ENCODE peak calls at places on chromosomes 6 and 20, in four cellular contexts. N is H1, M is esophagus squamous epithelium, D is B cell. A is an unnamed sample.

GRCh38 chr6:55175778-55176084 is 1.4 kb downstream of the HCRTR2 start:
- DNase-seq in N (no peak), M (no peak), D (no peak), A (no peak)

GRCh38 chr20:297925-298754 is 770 bp downstream of the ZCCHC3 start:
- DNase-seq in N (peak; percentile 65), M (no peak), D (peak; percentile 68), A (peak; percentile 50)

GRCh38 chr6:152313542-152314482 is 323.4 kb downstream of the SYNE1 start:
- DNase-seq in N (no peak), M (no peak), D (no peak), A (no peak)

GRCh38 chr20:49888341-49889244 is 26.7 kb downstream of the SPATA2 start:
- DNase-seq in N (peak; percentile 94), M (no peak), D (peak; percentile 71), A (peak; percentile 88)

GRCh38 chr6:44650947-44651346 is 263.4 kb downstream of the CDC5L start:
- DNase-seq in N (no peak), M (no peak), D (no peak), A (no peak)

GRCh38 chr6:92231220-92231701 is 1188.1 kb downstream of the EPHA7 start:
- DNase-seq in N (no peak), M (no peak), D (no peak), A (no peak)

GRCh38 chr6:144415014-144415413 is 129.9 kb downstream of the UTRN start:
- DNase-seq in N (no peak), M (no peak), D (no peak), A (no peak)

GRCh38 chr20:2385026-2385425 is 4.3 kb downstream of the TGM6 start:
- DNase-seq in N (no peak), M (no peak), D (no peak), A (no peak)

GRCh38 chr20:10609276-10609675 is 64.5 kb downstream of the JAG1 start:
- DNase-seq in N (no peak), M (no peak), D (no peak), A (no peak)

GRCh38 chr20:43942213-43942590 is 27.6 kb downstream of the TOX2 start:
- DNase-seq in N (no peak), M (no peak), D (no peak), A (no peak)

GRCh38 chr6:14282326-14282725 is 164.8 kb downstream of the CD83 start:
- DNase-seq in N (peak; percentile 35), M (no peak), D (no peak), A (no peak)

GRCh38 chr6:133136177-133136896 is 104.8 kb upstream of the EYA4 start:
- DNase-seq in N (no peak), M (no peak), D (no peak), A (no peak)

GRCh38 chr20:45695496-45695895 is 6.3 kb upstream of the WFDC13 start:
- DNase-seq in N (no peak), M (no peak), D (no peak), A (no peak)

GRCh38 chr6:25279748-25280616 is 808 bp downstream of the CARMIL1 start:
- DNase-seq in N (peak; percentile 87), M (no peak), D (peak; percentile 54), A (peak; percentile 21)

GRCh38 chr6:40456390-40457013 is 130.7 kb downstream of the LRFN2 start:
- DNase-seq in N (no peak), M (no peak), D (no peak), A (no peak)

GRCh38 chr6:56953597-56954388 is 1.1 kb upstream of the BEND6 start:
- DNase-seq in N (peak; percentile 72), M (no peak), D (no peak), A (peak; percentile 34)

GRCh38 chr6:23654745-23655144 is 471.3 kb upstream of the NRSN1 start:
- DNase-seq in N (no peak), M (no peak), D (no peak), A (no peak)

GRCh38 chr6:85126448-85127178 is 323.3 kb upstream of the NT5E start:
- DNase-seq in N (peak; percentile 82), M (no peak), D (no peak), A (peak; percentile 61)

GRCh38 chr6:167555836-167556235 is 230.9 kb downstream of the TTLL2 start:
- DNase-seq in N (no peak), M (no peak), D (no peak), A (no peak)

GRCh38 chr6:119273799-119274595 is 75.6 kb downstream of the MAN1A1 start:
- DNase-seq in N (no peak), M (no peak), D (no peak), A (no peak)

GRCh38 chr6:39347906-39348585 is 25.5 kb upstream of the KCNK16 start:
- DNase-seq in N (peak; percentile 97), M (no peak), D (peak; percentile 76), A (peak; percentile 83)

GRCh38 chr20:31712564-31713311 is 9.9 kb downstream of the BCL2L1 start:
- DNase-seq in N (peak; percentile 55), M (no peak), D (no peak), A (no peak)

GRCh38 chr6:161922631-161923119 is 648.8 kb upstream of the AGPAT4 start:
- DNase-seq in N (no peak), M (no peak), D (no peak), A (peak; percentile 66)

GRCh38 chr20:46559685-46560440 is 9.4 kb upstream of the OCSTAMP start:
- DNase-seq in N (no peak), M (no peak), D (no peak), A (no peak)

GRCh38 chr6:4941782-4942672 is 61.8 kb downstream of the RPP40 start:
- DNase-seq in N (no peak), M (no peak), D (no peak), A (no peak)

GRCh38 chr6:3884007-3884745 is 35.0 kb downstream of the FAM50B start:
- DNase-seq in N (no peak), M (no peak), D (no peak), A (no peak)

GRCh38 chr6:26240981-26241770 is 123.8 kb upstream of the BTN3A2 start:
- DNase-seq in N (no peak), M (no peak), D (no peak), A (no peak)

GRCh38 chr6:71190809-71191208 is 97.8 kb upstream of the OGFRL1 start:
- DNase-seq in N (no peak), M (no peak), D (no peak), A (no peak)

GRCh38 chr6:166745801-166746668 is 119.0 kb upstream of the RPS6KA2 start:
- DNase-seq in N (no peak), M (no peak), D (no peak), A (no peak)

GRCh38 chr6:44230034-44230675 is 6.8 kb downstream of the SLC29A1 start:
- DNase-seq in N (no peak), M (no peak), D (peak; percentile 9), A (no peak)

GRCh38 chr6:170480045-170480714 is 72.9 kb downstream of the PSMB1 start:
- DNase-seq in N (no peak), M (no peak), D (no peak), A (no peak)

A was measured in glutamatergic neuron.